ENCODE peak calls at places on chromosomes 5 and 9, in five cellular contexts. One of them, this sample, is unnamed.

GRCh38 chr5:61587120-61587519 is 255.1 kb downstream of the ZSWIM6 start:
- DNase-seq in psoas muscle: no peak
- DNase-seq in PC-9: no peak
- DNase-seq in uterus: no peak
- DNase-seq in tibial artery: no peak
- DNase-seq in this sample: no peak

GRCh38 chr9:124835026-124835501 is 18.2 kb upstream of the WDR38 start:
- DNase-seq in psoas muscle: peak
- DNase-seq in PC-9: peak
- DNase-seq in uterus: peak
- DNase-seq in tibial artery: peak
- DNase-seq in this sample: no peak

GRCh38 chr5:74632947-74633356 is 7.6 kb downstream of the ENC1 start:
- DNase-seq in psoas muscle: no peak
- DNase-seq in PC-9: no peak
- DNase-seq in uterus: no peak
- DNase-seq in tibial artery: no peak
- DNase-seq in this sample: no peak

GRCh38 chr5:172973127-172973916 is 10.2 kb upstream of the ATP6V0E1 start:
- DNase-seq in psoas muscle: no peak
- DNase-seq in PC-9: no peak
- DNase-seq in uterus: no peak
- DNase-seq in tibial artery: no peak
- DNase-seq in this sample: no peak

GRCh38 chr5:93225748-93226147 is 355.3 kb downstream of the NR2F1-AS1 start:
- DNase-seq in psoas muscle: no peak
- DNase-seq in PC-9: no peak
- DNase-seq in uterus: no peak
- DNase-seq in tibial artery: no peak
- DNase-seq in this sample: no peak

GRCh38 chr9:123003467-123003866 is 30.0 kb upstream of the GPR21 start:
- DNase-seq in psoas muscle: no peak
- DNase-seq in PC-9: no peak
- DNase-seq in uterus: no peak
- DNase-seq in tibial artery: no peak
- DNase-seq in this sample: no peak

GRCh38 chr5:170251462-170251861 is 18.7 kb downstream of the C5orf58 start:
- DNase-seq in psoas muscle: no peak
- DNase-seq in PC-9: no peak
- DNase-seq in uterus: no peak
- DNase-seq in tibial artery: no peak
- DNase-seq in this sample: no peak

GRCh38 chr5:33433303-33434255 is 7.2 kb upstream of the TARS1 start:
- DNase-seq in psoas muscle: no peak
- DNase-seq in PC-9: no peak
- DNase-seq in uterus: no peak
- DNase-seq in tibial artery: no peak
- DNase-seq in this sample: no peak

GRCh38 chr5:40365357-40366330 is 314.1 kb upstream of the PTGER4 start:
- DNase-seq in psoas muscle: no peak
- DNase-seq in PC-9: no peak
- DNase-seq in uterus: no peak
- DNase-seq in tibial artery: no peak
- DNase-seq in this sample: no peak

GRCh38 chr5:179127136-179128040 is 67.2 kb downstream of the ZNF354C start:
- DNase-seq in psoas muscle: no peak
- DNase-seq in PC-9: no peak
- DNase-seq in uterus: no peak
- DNase-seq in tibial artery: peak
- DNase-seq in this sample: peak

GRCh38 chr9:93077811-93078210 is 18.2 kb upstream of the CARD19 start:
- DNase-seq in psoas muscle: no peak
- DNase-seq in PC-9: no peak
- DNase-seq in uterus: no peak
- DNase-seq in tibial artery: no peak
- DNase-seq in this sample: no peak

GRCh38 chr9:29150606-29151005 is 1577.3 kb upstream of the C9orf72 start:
- DNase-seq in psoas muscle: no peak
- DNase-seq in PC-9: no peak
- DNase-seq in uterus: no peak
- DNase-seq in tibial artery: no peak
- DNase-seq in this sample: no peak

DNA sequence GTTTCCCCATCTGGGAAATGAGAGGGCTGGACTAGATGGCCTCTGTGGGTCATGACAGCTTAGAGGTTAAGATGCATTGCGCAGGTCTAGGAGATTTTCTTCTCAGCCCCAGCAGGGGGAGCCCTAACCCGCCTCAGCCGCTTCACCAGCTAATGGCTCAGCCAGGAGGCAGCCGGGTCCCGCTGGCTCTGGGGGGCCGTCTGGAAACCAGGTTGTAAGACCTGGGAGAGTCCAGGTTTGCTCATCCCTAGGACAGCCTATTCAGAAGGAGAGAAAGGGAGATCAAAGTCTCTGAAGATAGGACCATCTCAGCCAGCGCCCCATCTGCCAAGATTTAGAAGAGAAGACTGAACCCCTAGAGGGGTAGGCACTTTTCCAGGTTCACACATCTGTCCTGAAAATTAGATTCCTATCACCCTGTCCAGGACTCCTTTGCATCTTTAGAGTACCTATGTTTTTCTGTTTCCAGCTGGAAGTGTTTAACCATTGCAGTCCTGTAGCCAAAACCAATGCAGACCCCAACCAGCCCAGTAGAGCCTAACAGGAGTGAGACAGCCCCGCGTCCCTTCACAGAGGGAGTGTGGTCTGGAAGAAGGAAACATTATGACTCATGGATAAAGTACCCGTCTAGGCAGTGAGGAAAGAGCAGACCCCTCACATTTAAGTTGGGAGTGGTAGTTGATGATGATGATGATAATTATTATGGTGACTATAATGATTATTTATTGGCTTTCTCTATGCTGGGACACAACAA is 27.5 kb downstream of the SPARC start:
- DNase-seq in psoas muscle: peak
- DNase-seq in PC-9: peak
- DNase-seq in uterus: peak
- DNase-seq in tibial artery: peak
- DNase-seq in this sample: peak
- H3K27ac ChIP-seq in psoas muscle: no peak
- H3K27ac ChIP-seq in PC-9: no peak
- H3K27ac ChIP-seq in uterus: peak
- H3K27ac ChIP-seq in tibial artery: peak
- H3K27ac ChIP-seq in this sample: no peak

GRCh38 chr9:89553451-89554020 is 51.3 kb upstream of the GADD45G start:
- DNase-seq in psoas muscle: no peak
- DNase-seq in PC-9: no peak
- DNase-seq in uterus: no peak
- DNase-seq in tibial artery: no peak
- DNase-seq in this sample: no peak
- H3K27ac ChIP-seq in psoas muscle: no peak
- H3K27ac ChIP-seq in PC-9: no peak
- H3K27ac ChIP-seq in uterus: no peak
- H3K27ac ChIP-seq in tibial artery: no peak
- H3K27ac ChIP-seq in this sample: no peak

GRCh38 chr9:73152445-73152844 is 780 bp downstream of the ANXA1 start:
- DNase-seq in psoas muscle: no peak
- DNase-seq in PC-9: no peak
- DNase-seq in uterus: no peak
- DNase-seq in tibial artery: no peak
- DNase-seq in this sample: no peak

GRCh38 chr9:73153793-73154227 is 2.1 kb downstream of the ANXA1 start:
- DNase-seq in psoas muscle: no peak
- DNase-seq in PC-9: no peak
- DNase-seq in uterus: no peak
- DNase-seq in tibial artery: no peak
- DNase-seq in this sample: no peak

GRCh38 chr9:73151653-73152382 is at the start of gene ANXA1:
- DNase-seq in psoas muscle: no peak
- DNase-seq in PC-9: peak
- DNase-seq in uterus: no peak
- DNase-seq in tibial artery: no peak
- DNase-seq in this sample: no peak

GRCh38 chr9:73154271-73154670 is 2.6 kb downstream of the ANXA1 start:
- DNase-seq in psoas muscle: no peak
- DNase-seq in PC-9: no peak
- DNase-seq in uterus: no peak
- DNase-seq in tibial artery: no peak
- DNase-seq in this sample: no peak

DNA sequence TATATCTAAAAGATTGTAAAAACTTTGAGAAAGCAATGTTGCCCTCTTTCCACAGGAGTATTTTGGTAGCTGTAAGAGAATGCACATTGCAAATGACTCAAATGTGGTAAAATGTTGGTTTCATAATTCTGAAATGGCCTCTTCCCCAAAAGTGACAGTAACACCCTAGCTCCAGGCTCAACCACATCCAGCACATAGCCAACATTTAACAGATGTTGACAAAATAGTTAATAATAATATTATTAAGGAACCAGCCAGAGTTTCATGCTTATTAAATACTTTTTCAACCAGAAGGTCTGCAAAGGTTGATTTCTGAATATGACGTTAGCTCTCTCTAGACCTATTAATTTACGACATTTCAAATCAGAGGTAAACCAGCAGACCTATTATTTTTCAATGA is 1.3 kb downstream of the ANXA1 start:
- DNase-seq in psoas muscle: no peak
- DNase-seq in PC-9: no peak
- DNase-seq in uterus: no peak
- DNase-seq in tibial artery: no peak
- DNase-seq in this sample: no peak
- H3K27ac ChIP-seq in psoas muscle: peak
- H3K27ac ChIP-seq in PC-9: peak
- H3K27ac ChIP-seq in uterus: peak
- H3K27ac ChIP-seq in tibial artery: peak
- H3K27ac ChIP-seq in this sample: peak

DNA sequence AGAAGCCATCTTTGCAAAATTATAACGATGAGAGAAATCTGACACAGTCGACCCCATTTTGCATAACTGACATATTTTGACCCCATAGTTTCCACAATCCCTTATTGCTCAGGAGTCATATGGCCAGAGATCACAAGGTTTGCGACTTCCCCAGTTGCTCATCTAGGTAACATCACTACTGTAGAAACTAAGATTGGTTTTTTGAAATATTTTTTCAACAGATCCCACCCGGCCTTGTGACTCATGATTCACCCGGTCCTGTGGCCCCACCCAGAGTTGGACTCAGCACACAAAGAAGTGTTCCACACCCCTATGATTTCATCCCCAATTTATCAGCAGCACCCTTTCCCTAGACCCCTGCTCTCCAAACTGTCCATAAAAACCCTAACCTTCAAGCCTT is 50.2 kb downstream of the TIMD4 start:
- DNase-seq in psoas muscle: no peak
- DNase-seq in PC-9: no peak
- DNase-seq in uterus: no peak
- DNase-seq in tibial artery: no peak
- DNase-seq in this sample: no peak
- H3K27ac ChIP-seq in psoas muscle: no peak
- H3K27ac ChIP-seq in PC-9: no peak
- H3K27ac ChIP-seq in uterus: no peak
- H3K27ac ChIP-seq in tibial artery: no peak
- H3K27ac ChIP-seq in this sample: no peak

GRCh38 chr5:139740138-139740992 is 55.2 kb upstream of the PSD2 start:
- DNase-seq in psoas muscle: no peak
- DNase-seq in PC-9: no peak
- DNase-seq in uterus: no peak
- DNase-seq in tibial artery: no peak
- DNase-seq in this sample: no peak
- H3K27ac ChIP-seq in psoas muscle: no peak
- H3K27ac ChIP-seq in PC-9: no peak
- H3K27ac ChIP-seq in uterus: no peak
- H3K27ac ChIP-seq in tibial artery: no peak
- H3K27ac ChIP-seq in this sample: no peak

GRCh38 chr5:139675213-139675612 is 27.1 kb downstream of the CXXC5 start:
- DNase-seq in psoas muscle: no peak
- DNase-seq in PC-9: no peak
- DNase-seq in uterus: no peak
- DNase-seq in tibial artery: no peak
- DNase-seq in this sample: no peak
- H3K27ac ChIP-seq in psoas muscle: peak
- H3K27ac ChIP-seq in PC-9: no peak
- H3K27ac ChIP-seq in uterus: no peak
- H3K27ac ChIP-seq in tibial artery: no peak
- H3K27ac ChIP-seq in this sample: no peak

GRCh38 chr9:4495537-4495936 is 5.3 kb downstream of the SLC1A1 start:
- DNase-seq in psoas muscle: no peak
- DNase-seq in PC-9: no peak
- DNase-seq in uterus: no peak
- DNase-seq in tibial artery: no peak
- DNase-seq in this sample: no peak
- H3K27ac ChIP-seq in psoas muscle: no peak
- H3K27ac ChIP-seq in PC-9: no peak
- H3K27ac ChIP-seq in uterus: no peak
- H3K27ac ChIP-seq in tibial artery: no peak
- H3K27ac ChIP-seq in this sample: no peak

GRCh38 chr9:33472171-33472920 is 1.4 kb downstream of the NOL6 start:
- DNase-seq in psoas muscle: no peak
- DNase-seq in PC-9: no peak
- DNase-seq in uterus: no peak
- DNase-seq in tibial artery: peak
- DNase-seq in this sample: peak

GRCh38 chr9:33475357-33475756 is 1.6 kb upstream of the NOL6 start:
- DNase-seq in psoas muscle: no peak
- DNase-seq in PC-9: no peak
- DNase-seq in uterus: no peak
- DNase-seq in tibial artery: no peak
- DNase-seq in this sample: no peak

GRCh38 chr9:33471361-33471760 is 2.4 kb downstream of the NOL6 start:
- DNase-seq in psoas muscle: no peak
- DNase-seq in PC-9: no peak
- DNase-seq in uterus: no peak
- DNase-seq in tibial artery: no peak
- DNase-seq in this sample: no peak

GRCh38 chr9:33473643-33474352 is at the start of gene NOL6:
- DNase-seq in psoas muscle: peak
- DNase-seq in PC-9: peak
- DNase-seq in uterus: peak
- DNase-seq in tibial artery: peak
- DNase-seq in this sample: peak

DNA sequence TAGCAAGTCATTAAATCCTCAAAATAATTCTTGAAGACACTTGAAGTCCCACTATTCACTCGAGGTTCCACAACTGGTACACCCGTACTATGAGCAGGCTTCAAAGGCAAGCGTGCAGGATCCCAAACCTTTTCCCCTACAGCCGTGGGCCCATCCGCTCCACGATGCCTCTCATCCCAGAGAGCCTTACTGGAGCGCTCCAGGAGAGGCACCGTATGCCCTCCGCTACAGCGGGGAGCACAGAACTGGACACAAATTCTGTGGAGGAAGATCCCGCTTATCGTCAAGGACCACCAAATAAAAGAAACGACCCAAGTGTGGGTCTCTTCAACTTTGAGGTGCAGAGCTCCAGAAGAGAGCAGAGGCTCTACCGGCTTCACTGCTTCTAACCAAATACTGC is 508 bp downstream of the NOL6 start:
- DNase-seq in psoas muscle: no peak
- DNase-seq in PC-9: no peak
- DNase-seq in uterus: no peak
- DNase-seq in tibial artery: peak
- DNase-seq in this sample: no peak
- H3K27ac ChIP-seq in psoas muscle: peak
- H3K27ac ChIP-seq in PC-9: no peak
- H3K27ac ChIP-seq in uterus: peak
- H3K27ac ChIP-seq in tibial artery: peak
- H3K27ac ChIP-seq in this sample: no peak